ENCODE peak calls at places on chromosomes 3 and 15, in eight cellular contexts. W, M, Z, Y, G, K, I and B are unnamed samples.

GRCh38 chr15:60379466-60380274 is 18.1 kb downstream of the ANXA2 start:
- DNase-seq in W (no peak), M (no peak), Z (peak), Y (no peak), G (no peak), K (peak), I (no peak), B (peak)

GRCh38 chr15:93467327-93467726 is 378.3 kb upstream of the RGMA start:
- DNase-seq in W (peak), M (peak), Z (no peak), Y (peak), G (no peak), K (no peak), I (no peak), B (peak)

GRCh38 chr15:28981921-28982320 is 96.1 kb downstream of the APBA2 start:
- DNase-seq in W (no peak), M (no peak), Z (no peak), Y (no peak), G (no peak), K (no peak), I (no peak), B (no peak)

GRCh38 chr3:128787256-128788253 is 61.6 kb downstream of the RAB7A start:
- DNase-seq in W (no peak), M (no peak), Z (peak), Y (no peak), G (peak), K (peak), I (peak), B (peak)

GRCh38 chr15:60819860-60820259 is 340.9 kb upstream of the ICE2 start:
- DNase-seq in W (no peak), M (no peak), Z (no peak), Y (no peak), G (no peak), K (no peak), I (no peak), B (peak)

GRCh38 chr3:148930785-148931184 is 60.6 kb upstream of the GYG1 start:
- DNase-seq in W (no peak), M (no peak), Z (peak), Y (no peak), G (no peak), K (no peak), I (no peak), B (peak)

GRCh38 chr15:58190419-58190818 is 52.2 kb downstream of the AQP9 start:
- DNase-seq in W (no peak), M (no peak), Z (no peak), Y (no peak), G (no peak), K (no peak), I (no peak), B (peak)

GRCh38 chr15:40929730-40930429 is 740 bp downstream of the DLL4 start:
- DNase-seq in W (peak), M (peak), Z (no peak), Y (no peak), G (no peak), K (no peak), I (no peak), B (no peak)

GRCh38 chr15:32877620-32878019 is 159.8 kb downstream of the GREM1 start:
- DNase-seq in W (no peak), M (no peak), Z (no peak), Y (no peak), G (no peak), K (no peak), I (no peak), B (peak)

GRCh38 chr15:77031376-77032050 is 36.6 kb downstream of the PSTPIP1 start:
- DNase-seq in W (peak), M (no peak), Z (no peak), Y (no peak), G (peak), K (peak), I (peak), B (no peak)

GRCh38 chr15:76199106-76200082 is 111.9 kb downstream of the ETFA start:
- DNase-seq in W (peak), M (no peak), Z (no peak), Y (no peak), G (no peak), K (no peak), I (no peak), B (peak)

GRCh38 chr3:5226783-5227182 is 39.3 kb downstream of the EDEM1 start:
- DNase-seq in W (no peak), M (no peak), Z (peak), Y (no peak), G (no peak), K (no peak), I (no peak), B (peak)

GRCh38 chr3:73550011-73550410 is 74.7 kb downstream of the PDZRN3 start:
- DNase-seq in W (no peak), M (no peak), Z (no peak), Y (no peak), G (no peak), K (no peak), I (no peak), B (no peak)

GRCh38 chr3:171777608-171777995 is 32.7 kb downstream of the PLD1 start:
- DNase-seq in W (no peak), M (no peak), Z (no peak), Y (no peak), G (no peak), K (no peak), I (no peak), B (no peak)

GRCh38 chr3:76700323-76700722 is 339.6 kb upstream of the ROBO2 start:
- DNase-seq in W (no peak), M (no peak), Z (no peak), Y (no peak), G (no peak), K (no peak), I (no peak), B (no peak)

GRCh38 chr3:57755368-57756021 is 614 bp upstream of the SLMAP start:
- DNase-seq in W (peak), M (no peak), Z (peak), Y (peak), G (peak), K (peak), I (peak), B (peak)

GRCh38 chr3:187737401-187738088 is 7.7 kb downstream of the BCL6 start:
- DNase-seq in W (peak), M (peak), Z (no peak), Y (peak), G (peak), K (no peak), I (peak), B (peak)

GRCh38 chr3:162525052-162525451 is 1028.4 kb downstream of the OTOL1 start:
- DNase-seq in W (no peak), M (no peak), Z (peak), Y (no peak), G (no peak), K (no peak), I (no peak), B (no peak)

GRCh38 chr15:60994842-60995495 is 234.1 kb downstream of the RORA start:
- DNase-seq in W (no peak), M (peak), Z (no peak), Y (peak), G (no peak), K (no peak), I (no peak), B (no peak)

GRCh38 chr3:113268917-113269316 is 57.6 kb downstream of the BOC start:
- DNase-seq in W (no peak), M (no peak), Z (no peak), Y (no peak), G (no peak), K (no peak), I (no peak), B (no peak)

GRCh38 chr15:88982304-88982945 is 69.2 kb upstream of the MFGE8 start:
- DNase-seq in W (peak), M (no peak), Z (no peak), Y (no peak), G (no peak), K (no peak), I (no peak), B (no peak)

GRCh38 chr3:34396288-34396687 is 597.9 kb downstream of the PDCD6IP start:
- DNase-seq in W (no peak), M (no peak), Z (no peak), Y (no peak), G (no peak), K (no peak), I (no peak), B (no peak)

GRCh38 chr3:48694610-48695051 is 8.9 kb upstream of the NCKIPSD start:
- DNase-seq in W (peak), M (no peak), Z (peak), Y (peak), G (no peak), K (peak), I (no peak), B (peak)

GRCh38 chr15:69666441-69666882 is 213.8 kb downstream of the RPLP1 start:
- DNase-seq in W (peak), M (no peak), Z (no peak), Y (no peak), G (no peak), K (no peak), I (no peak), B (no peak)

GRCh38 chr3:52873433-52874159 is 23.8 kb downstream of the STIMATE start:
- DNase-seq in W (no peak), M (no peak), Z (no peak), Y (no peak), G (no peak), K (no peak), I (no peak), B (peak)

GRCh38 chr3:85208650-85209049 is 249.9 kb downstream of the CADM2 start:
- DNase-seq in W (no peak), M (no peak), Z (no peak), Y (no peak), G (no peak), K (no peak), I (no peak), B (no peak)

GRCh38 chr3:113287111-113287817 is 75.9 kb downstream of the BOC start:
- DNase-seq in W (no peak), M (no peak), Z (no peak), Y (no peak), G (no peak), K (no peak), I (no peak), B (peak)

GRCh38 chr3:127162947-127163645 is 29.8 kb upstream of the PRR23E start:
- DNase-seq in W (no peak), M (no peak), Z (peak), Y (no peak), G (no peak), K (peak), I (no peak), B (no peak)

GRCh38 chr15:62582580-62582979 is 417.5 kb upstream of the C2CD4B start:
- DNase-seq in W (no peak), M (no peak), Z (no peak), Y (no peak), G (no peak), K (no peak), I (no peak), B (no peak)

GRCh38 chr3:47910777-47911440 is 105.3 kb downstream of the MAP4 start:
- DNase-seq in W (no peak), M (no peak), Z (peak), Y (no peak), G (no peak), K (no peak), I (no peak), B (peak)

GRCh38 chr15:31892513-31892912 is 137.8 kb upstream of the CHRNA7 start:
- DNase-seq in W (no peak), M (no peak), Z (no peak), Y (no peak), G (no peak), K (no peak), I (no peak), B (no peak)

GRCh38 chr3:71309886-71310285 is 273.6 kb downstream of the FOXP1 start:
- DNase-seq in W (no peak), M (no peak), Z (no peak), Y (no peak), G (no peak), K (no peak), I (no peak), B (peak)